ENCODE peak calls at places on chromosomes 4 and X, in five cellular contexts. H is MCF 10A, B is nephron progenitor cell, J is tibial artery, M is lower leg skin. F is an unnamed sample.

GRCh38 chrX:9352683-9353430 is 112.0 kb upstream of the TBL1X start:
- DNase-seq in H (peak; percentile 78), B (no peak), J (no peak), M (no peak), F (no peak)

GRCh38 chr4:139410312-139410711 is 43.6 kb upstream of the RAB33B start:
- DNase-seq in H (no peak), B (no peak), J (no peak), M (no peak), F (no peak)

GRCh38 chr4:36183665-36184393 is 60.5 kb downstream of the ARAP2 start:
- DNase-seq in H (no peak), B (no peak), J (no peak), M (no peak), F (no peak)

GRCh38 chr4:156594619-156595018 is 377.0 kb downstream of the PDGFC start:
- DNase-seq in H (peak; percentile 42), B (no peak), J (peak; percentile 69), M (no peak), F (no peak)

GRCh38 chrX:65596270-65596669 is 61.7 kb upstream of the LAS1L start:
- DNase-seq in H (peak; percentile 68), B (no peak), J (peak; percentile 28), M (peak; percentile 80), F (peak; percentile 35)

GRCh38 chr4:8350841-8351461 is 81.4 kb downstream of the HTRA3 start:
- DNase-seq in H (no peak), B (no peak), J (peak; percentile 16), M (peak; percentile 65), F (peak; percentile 37)

GRCh38 chr4:156889616-156890594 is 81.7 kb downstream of the PDGFC start:
- DNase-seq in H (peak; percentile 71), B (no peak), J (peak; percentile 68), M (no peak), F (no peak)

GRCh38 chr4:81052119-81053068 is 21.9 kb downstream of the BMP3 start:
- DNase-seq in H (peak; percentile 79), B (peak; percentile 85), J (peak; percentile 40), M (no peak), F (no peak)

GRCh38 chr4:647481-647880 is 22.1 kb downstream of the PDE6B start:
- DNase-seq in H (no peak), B (no peak), J (no peak), M (no peak), F (no peak)

GRCh38 chrX:123138473-123138872 is 45.6 kb upstream of the GRIA3 start:
- DNase-seq in H (peak; percentile 72), B (no peak), J (no peak), M (no peak), F (no peak)

GRCh38 chrX:12113321-12113720 is 25.0 kb upstream of the FRMPD4 start:
- DNase-seq in H (no peak), B (no peak), J (no peak), M (no peak), F (no peak)

GRCh38 chr4:168221298-168221697 is 97.3 kb downstream of the DDX60 start:
- DNase-seq in H (peak; percentile 69), B (no peak), J (no peak), M (no peak), F (no peak)

GRCh38 chr4:136812100-136812880 is 720.0 kb downstream of the PCDH18 start:
- DNase-seq in H (no peak), B (no peak), J (no peak), M (no peak), F (no peak)

F was measured in breast epithelium.